ENCODE peak calls at places on chromosomes 5 and 9, in seven cellular contexts. Q is neuronal stem cell, J is IMR-90, E is mesenchymal stem cell, O is H9, Y is mesendoderm, T is H1. P is an unnamed sample.

GRCh38 chr5:79582186-79582585 is 30.1 kb upstream of the TENT2 start:
- DNase-seq in Q (no peak), J (no peak), E (no peak), O (no peak), Y (no peak), T (no peak), P (no peak)

GRCh38 chr5:93433422-93433821 is 147.6 kb downstream of the NR2F1-AS1 start:
- DNase-seq in Q (no peak), J (peak), E (peak), O (no peak), Y (no peak), T (no peak), P (no peak)

GRCh38 chr5:143314664-143315063 is 88.8 kb downstream of the NR3C1 start:
- DNase-seq in Q (no peak), J (peak), E (peak), O (no peak), Y (no peak), T (no peak), P (no peak)

GRCh38 chr9:33835625-33836260 is 18.8 kb downstream of the UBE2R2 start:
- DNase-seq in Q (no peak), J (no peak), E (no peak), O (no peak), Y (no peak), T (no peak), P (no peak)

GRCh38 chr5:171712616-171713015 is 73.0 kb upstream of the SMIM23 start:
- DNase-seq in Q (no peak), J (no peak), E (no peak), O (no peak), Y (no peak), T (no peak), P (no peak)

GRCh38 chr5:75279324-75279723 is 42.6 kb upstream of the ANKRD31 start:
- DNase-seq in Q (no peak), J (no peak), E (no peak), O (no peak), Y (no peak), T (no peak), P (no peak)

GRCh38 chr5:170495796-170496195 is 8.0 kb upstream of the KCNIP1 start:
- DNase-seq in Q (no peak), J (no peak), E (no peak), O (no peak), Y (no peak), T (no peak), P (no peak)

GRCh38 chr9:4748612-4749011 is 7.6 kb upstream of the AK3 start:
- DNase-seq in Q (no peak), J (peak), E (no peak), O (no peak), Y (no peak), T (no peak), P (no peak)

GRCh38 chr9:128438343-128439109 is 17.3 kb upstream of the ODF2 start:
- DNase-seq in Q (peak), J (peak), E (peak), O (peak), Y (peak), T (peak), P (peak)

GRCh38 chr5:57366744-57367143 is 115.9 kb downstream of the ACTBL2 start:
- DNase-seq in Q (no peak), J (peak), E (peak), O (no peak), Y (no peak), T (no peak), P (peak)

GRCh38 chr5:134124289-134125194 is 10.1 kb downstream of the TCF7 start:
- DNase-seq in Q (no peak), J (peak), E (no peak), O (no peak), Y (no peak), T (no peak), P (no peak)

GRCh38 chr5:132103380-132103951 is 29.9 kb downstream of the CSF2 start:
- DNase-seq in Q (no peak), J (peak), E (peak), O (no peak), Y (no peak), T (no peak), P (peak)

GRCh38 chr9:93964685-93965084 is 9.5 kb upstream of the BARX1 start:
- DNase-seq in Q (no peak), J (no peak), E (no peak), O (no peak), Y (no peak), T (no peak), P (no peak)

GRCh38 chr9:79555474-79555873 is 16.3 kb upstream of the TLE4 start:
- DNase-seq in Q (no peak), J (peak), E (peak), O (no peak), Y (no peak), T (no peak), P (no peak)

GRCh38 chr9:69254223-69254622 is 70.8 kb upstream of the ENTREP1 start:
- DNase-seq in Q (no peak), J (no peak), E (no peak), O (no peak), Y (no peak), T (no peak), P (no peak)

GRCh38 chr5:57302164-57302563 is 128.3 kb downstream of the GPBP1 start:
- DNase-seq in Q (no peak), J (peak), E (peak), O (no peak), Y (peak), T (no peak), P (peak)

GRCh38 chr5:65624025-65624569 is at the start of gene TRIM23:
- DNase-seq in Q (peak), J (peak), E (peak), O (peak), Y (peak), T (peak), P (peak)

GRCh38 chr5:146513462-146513861 is 2.5 kb downstream of the GPR151 start:
- DNase-seq in Q (no peak), J (no peak), E (no peak), O (no peak), Y (no peak), T (no peak), P (no peak)

GRCh38 chr9:75499812-75500211 is 390.7 kb upstream of the PCSK5 start:
- DNase-seq in Q (no peak), J (no peak), E (no peak), O (no peak), Y (no peak), T (no peak), P (no peak)

GRCh38 chr5:163478126-163478981 is 17.9 kb downstream of the HMMR start:
- DNase-seq in Q (no peak), J (peak), E (no peak), O (no peak), Y (no peak), T (no peak), P (peak)

GRCh38 chr5:109053995-109054417 is 306.3 kb downstream of the FER start:
- DNase-seq in Q (no peak), J (peak), E (peak), O (no peak), Y (no peak), T (no peak), P (no peak)

GRCh38 chr5:56684159-56684558 is 131.2 kb upstream of the MAP3K1 start:
- DNase-seq in Q (no peak), J (no peak), E (no peak), O (no peak), Y (peak), T (no peak), P (no peak)

GRCh38 chr5:127959152-127959764 is 124.3 kb upstream of the SLC12A2 start:
- DNase-seq in Q (no peak), J (peak), E (peak), O (no peak), Y (no peak), T (no peak), P (no peak)

DNA sequence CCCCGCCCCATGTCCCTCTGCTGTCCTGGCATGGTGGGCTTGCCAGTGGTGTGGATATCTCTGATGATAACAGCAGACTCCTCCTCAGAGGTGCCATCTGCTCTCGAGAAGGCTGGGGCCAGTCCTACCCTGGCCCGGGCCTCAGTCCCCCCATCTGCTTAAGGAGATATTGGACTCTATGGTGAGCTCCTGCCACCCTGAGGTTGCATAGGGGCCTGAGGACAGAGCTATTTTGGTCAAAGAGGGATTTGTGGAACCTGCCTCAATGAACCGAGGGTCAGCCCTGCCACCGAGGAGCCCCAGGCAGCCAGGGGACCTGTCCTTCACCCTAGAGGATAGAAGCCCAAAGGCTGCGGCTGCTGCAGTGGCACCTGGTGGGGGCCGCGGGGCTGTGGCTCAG is 32.6 kb downstream of the NTNG2 start:
- DNase-seq in Q (no peak), J (no peak), E (no peak), O (no peak), Y (no peak), T (no peak), P (no peak)
- H3K23ac ChIP-seq in Q (peak), J (no peak), E (no peak), O (no peak), Y (no peak), T (no peak), P (no peak)

DNA sequence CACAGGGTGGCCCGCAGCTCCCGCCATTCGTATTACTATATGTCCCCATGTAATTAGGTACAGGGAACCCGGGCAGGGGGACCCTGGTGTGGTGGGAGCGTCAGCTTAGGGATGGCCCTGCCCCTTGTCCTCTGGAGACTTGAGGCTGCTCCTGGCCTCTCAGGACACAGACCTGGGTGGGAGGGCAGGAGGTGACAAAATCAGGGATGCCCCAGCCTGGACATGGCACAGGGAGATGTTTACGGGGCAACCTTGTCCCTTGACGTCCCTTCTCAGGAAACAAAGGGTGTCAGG is 28.7 kb upstream of the ANKRD33B start:
- DNase-seq in Q (no peak), J (no peak), E (no peak), O (no peak), Y (no peak), T (no peak), P (no peak)
- H2BK120ac ChIP-seq in Q (no peak), J (no peak), E (no peak), O (no peak), Y (no peak), T (no peak), P (no peak)

GRCh38 chr5:16461782-16462181 is 3.8 kb downstream of the ZNF622 start:
- DNase-seq in Q (no peak), J (peak), E (peak), O (no peak), Y (peak), T (no peak), P (peak)

GRCh38 chr5:16467363-16468219 is 2.0 kb upstream of the ZNF622 start:
- DNase-seq in Q (no peak), J (peak), E (peak), O (no peak), Y (no peak), T (no peak), P (peak)

GRCh38 chr5:16461026-16461425 is 4.6 kb downstream of the ZNF622 start:
- DNase-seq in Q (no peak), J (peak), E (peak), O (no peak), Y (no peak), T (no peak), P (no peak)

GRCh38 chr5:16464664-16465543 is 696 bp downstream of the ZNF622 start:
- DNase-seq in Q (no peak), J (no peak), E (peak), O (no peak), Y (no peak), T (no peak), P (peak)

DNA sequence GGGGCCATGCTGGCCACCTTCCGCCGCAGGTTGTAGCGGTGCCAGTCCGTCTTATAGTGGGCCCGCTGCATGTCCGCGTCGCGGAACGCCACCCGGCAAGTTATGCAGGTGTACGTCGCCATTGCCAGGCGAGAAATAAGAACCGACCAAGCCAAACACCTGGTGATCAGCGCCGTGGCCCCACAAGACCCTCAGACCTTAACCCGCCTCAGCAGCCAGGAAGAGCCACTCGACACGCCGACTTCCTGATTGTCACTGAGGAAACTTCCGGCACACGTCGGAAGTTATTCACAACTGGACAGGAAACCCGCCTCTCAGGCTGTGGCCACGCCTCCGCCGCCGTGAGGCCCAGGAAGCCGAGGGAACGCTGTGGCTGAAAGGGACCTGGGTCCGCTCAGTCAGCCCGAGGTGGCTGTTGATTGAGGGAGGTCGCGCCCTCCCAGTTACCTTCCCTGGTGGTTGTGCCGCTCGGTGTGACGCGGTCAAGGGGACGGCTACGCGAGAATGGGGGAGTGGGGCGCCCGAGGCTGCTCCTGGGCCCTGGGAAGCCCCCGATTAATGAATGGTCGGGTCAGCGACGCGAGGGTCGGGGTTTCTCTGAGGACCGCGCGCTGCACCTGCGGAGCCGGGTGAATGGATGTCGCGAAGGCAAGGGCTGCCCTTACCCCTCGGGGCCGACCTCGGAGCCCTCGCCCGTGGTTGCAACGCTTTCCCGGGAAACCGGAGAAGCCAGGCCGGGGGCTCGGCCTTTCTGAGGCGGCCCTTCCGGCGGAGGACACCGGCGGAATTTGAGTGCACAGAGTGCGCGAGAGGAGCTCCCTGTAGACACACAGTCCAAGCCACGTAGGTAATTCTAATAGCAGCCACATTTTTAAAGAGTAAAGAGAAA is at the start of gene ZNF622:
- DNase-seq in Q (peak), J (peak), E (peak), O (peak), Y (peak), T (peak), P (peak)
- H3K23ac ChIP-seq in Q (peak), J (peak), E (peak), O (no peak), Y (peak), T (no peak), P (no peak)

DNA sequence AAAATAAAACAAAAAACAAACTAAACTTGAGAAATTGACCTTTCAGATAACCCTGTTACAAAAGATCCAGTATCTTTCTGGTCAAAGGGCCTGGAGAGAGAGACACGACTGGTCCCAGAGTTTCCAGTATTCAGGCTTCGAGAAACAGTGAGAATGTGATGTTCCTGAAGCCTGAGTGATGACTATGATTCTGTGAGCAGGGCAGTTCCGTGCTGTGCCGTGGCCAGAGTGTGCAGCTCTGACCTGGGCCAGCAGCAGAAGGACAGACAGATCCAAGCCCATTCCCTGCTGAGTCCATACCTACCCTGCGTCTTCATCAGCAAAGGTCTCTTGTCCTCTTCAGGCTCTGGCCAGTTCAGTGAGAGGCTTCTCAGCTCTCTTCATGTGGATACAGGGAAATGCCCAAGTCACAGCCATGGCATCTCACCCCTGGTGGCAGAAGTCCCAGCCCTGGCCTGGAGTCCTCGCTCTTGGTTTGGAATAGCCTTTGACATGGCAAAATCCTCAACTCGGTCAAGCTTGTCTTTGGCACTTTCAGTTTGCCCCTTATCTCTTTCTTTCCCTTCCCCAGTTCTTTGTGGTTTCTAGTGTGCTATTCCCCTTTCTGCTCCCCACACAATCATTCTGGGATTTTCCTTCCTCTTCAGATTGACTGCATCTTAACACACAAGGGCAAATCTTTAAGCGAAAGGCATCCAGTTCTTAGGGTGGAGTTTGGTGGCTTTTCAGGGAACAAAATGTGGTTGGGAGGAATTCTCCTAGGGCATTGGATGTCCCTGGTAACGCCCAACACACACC is 107.7 kb downstream of the LIFR start:
- DNase-seq in Q (no peak), J (no peak), E (peak), O (no peak), Y (no peak), T (no peak), P (no peak)
- H2BK120ac ChIP-seq in Q (no peak), J (no peak), E (no peak), O (no peak), Y (no peak), T (no peak), P (no peak)

GRCh38 chr9:7212101-7212500 is 454.3 kb downstream of the KDM4C start:
- DNase-seq in Q (no peak), J (no peak), E (no peak), O (no peak), Y (no peak), T (no peak), P (no peak)
- H3K23ac ChIP-seq in Q (no peak), J (no peak), E (no peak), O (no peak), Y (no peak), T (no peak), P (no peak)

DNA sequence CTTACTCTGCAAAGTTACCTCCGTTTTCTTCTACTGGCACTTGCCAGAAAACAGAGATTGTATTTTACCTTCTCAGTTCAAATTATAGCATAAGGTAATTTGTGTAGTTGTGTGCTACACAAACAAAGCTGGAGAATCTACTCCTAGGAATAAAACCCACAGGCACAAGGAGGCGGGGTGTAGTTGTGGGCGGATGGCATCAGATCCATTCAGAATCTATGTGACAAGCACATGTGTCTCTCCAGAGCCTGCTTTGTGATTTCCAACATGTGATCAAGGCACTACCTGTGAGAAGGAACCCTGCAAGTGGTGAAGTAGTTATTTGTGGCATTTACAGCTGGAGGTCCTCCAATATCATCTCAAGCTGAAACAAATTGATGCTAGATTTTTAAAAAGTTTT is 39.0 kb downstream of the GAS1 start:
- DNase-seq in Q (no peak), J (no peak), E (no peak), O (no peak), Y (no peak), T (no peak), P (no peak)
- H2BK120ac ChIP-seq in Q (no peak), J (no peak), E (no peak), O (no peak), Y (no peak), T (no peak), P (no peak)

GRCh38 chr5:118126159-118126558 is 862.2 kb downstream of the DTWD2 start:
- DNase-seq in Q (no peak), J (no peak), E (peak), O (no peak), Y (no peak), T (no peak), P (no peak)

GRCh38 chr5:118121258-118121657 is 867.1 kb downstream of the DTWD2 start:
- DNase-seq in Q (no peak), J (no peak), E (no peak), O (no peak), Y (no peak), T (no peak), P (no peak)

GRCh38 chr5:118125687-118126086 is 862.7 kb downstream of the DTWD2 start:
- DNase-seq in Q (no peak), J (no peak), E (no peak), O (no peak), Y (no peak), T (no peak), P (no peak)
- H3K23ac ChIP-seq in Q (no peak), J (no peak), E (no peak), O (no peak), Y (no peak), T (no peak), P (no peak)

DNA sequence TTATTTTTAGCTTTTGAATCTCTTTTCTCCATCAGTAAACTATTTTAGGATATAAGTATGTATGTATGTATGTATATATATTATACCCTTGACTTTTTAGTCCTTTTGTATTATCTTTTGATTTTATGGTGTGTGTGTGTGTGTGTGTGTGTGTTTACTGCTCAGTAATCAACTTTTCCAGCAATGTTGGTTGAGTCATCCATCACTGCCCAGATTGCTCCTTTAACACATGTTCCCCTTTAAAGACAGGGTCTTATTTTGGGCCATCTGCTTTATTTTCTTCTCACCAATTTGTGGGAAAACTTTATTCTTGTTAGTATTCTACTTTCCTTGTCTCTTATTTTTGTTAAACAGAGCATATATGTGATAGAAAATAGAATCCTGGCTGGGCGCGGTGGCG is 28.1 kb downstream of the ANKRD33B start:
- DNase-seq in Q (no peak), J (no peak), E (peak), O (no peak), Y (no peak), T (no peak), P (no peak)
- H2BK120ac ChIP-seq in Q (no peak), J (no peak), E (no peak), O (no peak), Y (no peak), T (no peak), P (no peak)